ENCODE peak calls at places on chromosome 5, in nine cellular contexts. C is HepG2, A is lower lobe of right lung, F is left ventricle myocardium inferior, I is GM23248, U is upper lobe of right lung, D is hepatocyte, S is H9, Z is PC-9. J is an unnamed sample.

GRCh38 chr5:56126487-56127179 is 106.5 kb downstream of the ANKRD55 start:
- DNase-seq in F (no peak), I (no peak), S (no peak), Z (no peak), D (no peak), C (no peak), A (no peak), U (no peak), J (no peak)

GRCh38 chr5:157800109-157800508 is 56.6 kb downstream of the LSM11 start:
- DNase-seq in C (no peak), S (no peak), D (no peak), A (no peak), I (no peak), U (no peak), Z (no peak), F (no peak), J (no peak)

GRCh38 chr5:154753792-154754191 is 1.4 kb upstream of the LARP1 start:
- DNase-seq in U (no peak), S (no peak), D (peak; percentile 64), I (peak; percentile 98), F (peak; percentile 61), Z (peak; percentile 37), A (no peak), C (no peak), J (peak; percentile 51)

GRCh38 chr5:102223542-102224444 is 72.3 kb downstream of the SLCO4C1 start:
- DNase-seq in U (no peak), A (no peak), Z (no peak), S (no peak), C (peak; percentile 68), F (no peak), I (peak; percentile 22), D (peak; percentile 74), J (no peak)

GRCh38 chr5:127216906-127217675 is 73.5 kb upstream of the MEGF10 start:
- DNase-seq in D (no peak), S (peak; percentile 34), I (no peak), Z (no peak), U (no peak), C (no peak), A (no peak), F (no peak), J (peak; percentile 55)

GRCh38 chr5:148011407-148012124 is 52.2 kb upstream of the SPINK5 start:
- DNase-seq in D (peak; percentile 19), S (no peak), F (no peak), Z (peak; percentile 71), U (no peak), A (no peak), I (peak; percentile 50), C (no peak), J (no peak)

GRCh38 chr5:141420855-141421488 is at the start of gene PCDHGA11:
- DNase-seq in F (no peak), I (peak; percentile 88), D (peak; percentile 52), Z (peak; percentile 60), S (peak; percentile 74), U (no peak), A (peak; percentile 69), C (no peak), J (peak; percentile 92)

GRCh38 chr5:154729613-154730012 is 25.6 kb upstream of the LARP1 start:
- DNase-seq in U (no peak), F (no peak), A (no peak), C (peak; percentile 82), D (no peak), Z (no peak), I (no peak), S (no peak), J (no peak)

GRCh38 chr5:36724429-36725332 is 118.3 kb downstream of the SLC1A3 start:
- DNase-seq in C (no peak), U (peak; percentile 82), A (peak; percentile 84), F (peak; percentile 40), Z (no peak), I (no peak), D (no peak), S (peak; percentile 59), J (peak; percentile 69)

GRCh38 chr5:96427823-96428222 is 5.2 kb downstream of the PCSK1 start:
- DNase-seq in U (no peak), C (no peak), A (no peak), I (peak; percentile 34), F (no peak), S (no peak), D (peak; percentile 15), Z (no peak), J (peak; percentile 58)

GRCh38 chr5:73296772-73297171 is 123.8 kb downstream of the TMEM174 start:
- DNase-seq in I (peak; percentile 80), S (no peak), D (no peak), F (no peak), U (no peak), A (no peak), C (no peak), Z (no peak), J (no peak)

GRCh38 chr5:144191998-144192397 is 21.3 kb downstream of the KCTD16 start:
- DNase-seq in D (peak; percentile 73), Z (no peak), A (no peak), C (peak; percentile 42), S (no peak), F (no peak), I (peak; percentile 86), U (no peak), J (no peak)

GRCh38 chr5:159800131-159800830 is 116.0 kb upstream of the ADRA1B start:
- DNase-seq in D (no peak), S (no peak), F (no peak), U (no peak), C (no peak), I (no peak), Z (no peak), A (no peak), J (no peak)

GRCh38 chr5:177049285-177049684 is 26.8 kb downstream of the ZNF346 start:
- DNase-seq in F (no peak), I (no peak), C (no peak), D (no peak), S (no peak), U (no peak), A (no peak), Z (no peak), J (no peak)

DNA sequence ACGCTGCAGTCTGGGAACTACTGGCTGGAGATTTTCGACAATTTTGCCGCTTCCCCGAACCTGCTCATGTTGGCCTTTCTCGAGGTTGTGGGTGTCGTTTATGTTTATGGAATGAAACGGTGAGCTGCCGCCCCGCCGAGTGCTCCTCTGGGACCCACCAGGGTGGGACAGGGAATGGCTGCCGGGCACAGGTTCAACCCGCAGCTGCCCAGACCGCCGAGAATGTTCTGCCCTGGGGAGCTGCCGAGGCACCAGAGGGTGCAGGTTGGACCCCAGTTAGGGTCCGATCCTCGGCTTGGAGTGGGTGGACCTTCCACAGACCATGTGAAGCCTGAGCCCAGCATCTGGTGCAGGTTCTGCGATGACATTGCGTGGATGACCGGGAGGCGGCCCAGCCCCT is 19.1 kb downstream of the SLC6A18 start:
- DNase-seq in S (no peak), I (no peak), Z (no peak), A (no peak), U (no peak), D (no peak), C (no peak), F (no peak), J (no peak)
- H3K9me3 ChIP-seq in S (no peaks in the 10 kb centered on the region), I (no peaks in the 10 kb centered on the region), Z (no peaks in the 10 kb centered on the region), A (no peaks in the 10 kb centered on the region), U (no peaks in the 10 kb centered on the region), D (no peaks in the 10 kb centered on the region), C (no peaks in the 10 kb centered on the region), F (no peaks in the 10 kb centered on the region), J (no peaks in the 10 kb centered on the region)

DNA sequence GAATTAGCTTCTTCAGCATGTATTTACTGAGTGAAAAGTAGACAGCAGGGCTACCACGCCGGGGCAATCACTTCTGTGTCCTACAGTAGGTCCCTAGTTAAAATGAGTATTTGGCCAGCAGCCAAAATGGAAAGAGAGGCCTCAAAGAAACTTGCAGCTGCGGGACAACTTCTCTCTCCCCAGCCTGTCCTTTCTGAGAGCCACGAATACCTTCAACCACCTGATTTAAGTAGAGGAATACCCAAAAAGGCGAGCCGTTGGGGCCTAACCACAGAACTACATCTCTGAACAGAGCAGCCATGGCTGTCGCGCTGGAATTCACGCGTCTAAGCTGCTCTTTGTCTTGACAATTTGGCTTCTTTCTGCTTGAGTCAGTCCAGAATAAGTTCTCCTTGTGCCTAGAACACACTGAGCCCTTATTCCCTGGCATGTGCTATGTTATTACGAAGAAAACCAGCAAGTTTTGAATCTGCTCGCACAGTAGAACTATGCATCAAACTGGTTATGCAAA is 43.8 kb upstream of the GOLPH3 start:
- DNase-seq in D (peak; percentile 56), C (peak; percentile 53), A (no peak), S (no peak), Z (no peak), U (no peak), F (no peak), I (no peak), J (no peak)
- H3K27ac ChIP-seq in D (peak overlapping the region; percentile 40), C (no peak overlapping the region), A (no peak overlapping the region), S (no peak overlapping the region), Z (no peak overlapping the region), U (no peak overlapping the region), F (peak overlapping the region; percentile 70), I (no peak overlapping the region), J (no peak overlapping the region)

GRCh38 chr5:9348296-9348996 is 197.4 kb downstream of the SEMA5A start:
- DNase-seq in Z (no peak), I (peak; percentile 93), U (no peak), S (no peak), A (no peak), D (no peak), C (no peak), F (no peak), J (no peak)
- H3K9me3 ChIP-seq in Z (no peaks in the 10 kb centered on the region), I (no peaks in the 10 kb centered on the region), U (no peaks in the 10 kb centered on the region), S (no peaks in the 10 kb centered on the region), A (no peaks in the 10 kb centered on the region), D (no peaks in the 10 kb centered on the region), C (no peaks in the 10 kb centered on the region), F (no peaks in the 10 kb centered on the region), J (peaks cover 13% of the 10 kb centered on the region)

GRCh38 chr5:59042201-59042600 is 459.3 kb downstream of the RAB3C start:
- DNase-seq in S (no peak), F (no peak), Z (no peak), C (no peak), A (no peak), D (no peak), I (peak; percentile 68), U (no peak), J (no peak)
- H3K27ac ChIP-seq in S (no peak overlapping the region), F (peak overlapping the region; percentile 89), Z (peak overlapping the region; percentile 45), C (no peak overlapping the region), A (peak overlapping the region; percentile 4), D (peak overlapping the region; percentile 7), I (peak overlapping the region; percentile 40), U (no peak overlapping the region), J (no peak overlapping the region)

GRCh38 chr5:18553269-18553668 is 919.0 kb downstream of the TAF11L14 start:
- DNase-seq in S (no peak), C (no peak), D (peak; percentile 45), Z (peak; percentile 70), I (peak; percentile 3), A (no peak), F (no peak), U (no peak), J (no peak)
- H3K9me3 ChIP-seq in S (peaks cover 45% of the 10 kb centered on the region), C (peaks cover 83% of the 10 kb centered on the region), D (no peaks in the 10 kb centered on the region), Z (no peaks in the 10 kb centered on the region), I (no peaks in the 10 kb centered on the region), A (peaks cover 13% of the 10 kb centered on the region), F (peaks cover 37% of the 10 kb centered on the region), U (no peaks in the 10 kb centered on the region), J (peaks cover 55% of the 10 kb centered on the region)

DNA sequence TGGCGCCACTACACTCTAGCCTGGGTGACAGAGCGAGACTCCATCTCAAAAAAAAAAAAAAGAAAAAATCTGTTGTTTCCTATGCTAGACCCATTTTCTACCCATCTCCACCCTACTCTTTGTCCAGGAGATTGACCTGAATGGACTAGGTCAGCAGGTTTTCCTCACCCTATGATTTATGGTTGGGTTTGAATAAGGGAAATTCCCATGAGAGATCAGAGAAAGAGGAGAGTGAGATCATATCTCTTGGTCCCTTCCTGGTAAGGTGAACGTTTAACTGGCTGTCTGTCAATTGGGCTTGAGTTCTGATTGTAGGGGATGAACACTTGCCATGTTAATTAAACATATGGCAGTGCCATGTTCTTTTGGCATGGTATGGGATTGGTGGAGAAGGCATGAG is 387.4 kb downstream of the MAN2A1 start:
- DNase-seq in F (no peak), D (no peak), S (no peak), I (no peak), Z (no peak), A (no peak), U (no peak), C (no peak), J (no peak)
- H3K27ac ChIP-seq in F (no peak overlapping the region), D (no peak overlapping the region), S (no peak overlapping the region), I (no peak overlapping the region), Z (no peak overlapping the region), A (no peak overlapping the region), U (no peak overlapping the region), C (no peak overlapping the region), J (no peak overlapping the region)